ENCODE peak calls at places on chromosomes 6 and 20, in five cellular contexts. T is fibroblast of mammary gland, U is endothelial cell of umbilical vein, X is heart left ventricle, K is natural killer cell. J is an unnamed sample.
A peak's percentile ranks its signal among the peaks of the same experiment; 100 is the strongest.

GRCh38 chr6:92376711-92377110 is 1042.6 kb downstream of the EPHA7 start:
- DNase-seq in X (no peak), U (no peak), K (no peak), T (no peak), J (no peak)

GRCh38 chr6:7540595-7540994 is 876 bp upstream of the DSP start:
- DNase-seq in U (no peak), K (no peak), T (peak; percentile 24), X (peak; percentile 78), J (no peak)

GRCh38 chr6:79076160-79076559 is 1.9 kb downstream of the PHIP start:
- DNase-seq in X (no peak), U (peak; percentile 55), T (peak; percentile 23), K (no peak), J (no peak)

GRCh38 chr6:14671261-14671681 is 553.7 kb downstream of the CD83 start:
- DNase-seq in K (no peak), X (peak; percentile 50), U (no peak), T (peak; percentile 93), J (no peak)

GRCh38 chr6:56048601-56049000 is 173.2 kb upstream of the BMP5 start:
- DNase-seq in X (no peak), U (no peak), T (no peak), K (no peak), J (no peak)

GRCh38 chr6:422423-423061 is 31.0 kb downstream of the IRF4 start:
- DNase-seq in K (peak; percentile 55), T (peak; percentile 99), X (no peak), U (no peak), J (peak; percentile 52)

GRCh38 chr20:19478320-19478719 is 265.9 kb downstream of the SLC24A3 start:
- DNase-seq in K (no peak), X (no peak), T (no peak), U (no peak), J (no peak)

GRCh38 chr6:122461885-122462284 is 9.7 kb downstream of the SERINC1 start:
- DNase-seq in X (no peak), K (no peak), T (no peak), U (no peak), J (no peak)

GRCh38 chr6:36592221-36592655 is 1.9 kb upstream of the SRSF3 start:
- DNase-seq in U (no peak), K (peak; percentile 53), X (no peak), T (no peak), J (no peak)

GRCh38 chr6:81166770-81167169 is 585.7 kb downstream of the TENT5A start:
- DNase-seq in T (peak; percentile 29), K (no peak), X (no peak), U (no peak), J (no peak)

GRCh38 chr6:158783167-158783450 is 36.1 kb downstream of the EZR start:
- DNase-seq in T (no peak), X (no peak), K (no peak), U (no peak), J (no peak)

GRCh38 chr6:72650081-72650745 is 28.3 kb downstream of the KCNQ5 start:
- DNase-seq in U (peak; percentile 15), K (no peak), T (peak; percentile 7), X (no peak), J (no peak)

GRCh38 chr6:38378801-38379200 is 260.9 kb downstream of the BTBD9 start:
- DNase-seq in X (no peak), T (no peak), K (no peak), U (no peak), J (no peak)

GRCh38 chr6:40997256-40997957 is 41.6 kb downstream of the UNC5CL start:
- DNase-seq in X (no peak), K (no peak), U (peak; percentile 93), T (peak; percentile 34), J (no peak)

GRCh38 chr6:80161438-80161837 is 55.0 kb downstream of the BCKDHB start:
- DNase-seq in U (no peak), K (no peak), T (no peak), X (no peak), J (no peak)

GRCh38 chr6:39189915-39190544 is 39.2 kb downstream of the KCNK5 start:
- DNase-seq in K (no peak), X (peak; percentile 41), T (no peak), U (no peak), J (no peak)

GRCh38 chr6:121838842-121839241 is 403.4 kb downstream of the GJA1 start:
- DNase-seq in X (peak; percentile 75), T (peak; percentile 86), U (no peak), K (no peak), J (no peak)

GRCh38 chr20:12201289-12201991 is 283.7 kb downstream of the BTBD3 start:
- DNase-seq in K (no peak), U (no peak), X (peak; percentile 55), T (peak; percentile 80), J (no peak)

GRCh38 chr6:136113736-136114173 is 136.4 kb downstream of the MTFR2 start:
- DNase-seq in T (peak; percentile 86), K (no peak), X (peak; percentile 72), U (peak; percentile 89), J (no peak)

GRCh38 chr6:142384455-142385332 is 82.9 kb downstream of the ADGRG6 start:
- DNase-seq in U (no peak), K (no peak), X (no peak), T (peak; percentile 20), J (no peak)

GRCh38 chr6:139236105-139236504 is 55.7 kb downstream of the TXLNB start:
- DNase-seq in T (no peak), X (no peak), U (no peak), K (no peak), J (no peak)

GRCh38 chr20:37142708-37143107 is 36.4 kb upstream of the RPN2 start:
- DNase-seq in X (no peak), K (no peak), U (no peak), T (no peak), J (no peak)

GRCh38 chr6:143744593-143745151 is 66.9 kb downstream of the PHACTR2 start:
- DNase-seq in X (no peak), U (no peak), T (peak; percentile 39), K (no peak), J (no peak)

GRCh38 chr6:44486002-44486421 is 98.5 kb downstream of the CDC5L start:
- DNase-seq in U (no peak), T (peak; percentile 72), X (no peak), K (no peak), J (no peak)

GRCh38 chr20:43941476-43942212 is 27.0 kb downstream of the TOX2 start:
- DNase-seq in U (peak; percentile 57), X (no peak), K (no peak), T (peak; percentile 49), J (peak; percentile 85)

GRCh38 chr20:25675161-25675560 is 21.5 kb downstream of the ZNF337 start:
- DNase-seq in T (peak; percentile 33), U (no peak), X (no peak), K (no peak), J (no peak)

GRCh38 chr6:57138026-57138425 is 34.1 kb upstream of the BAG2 start:
- DNase-seq in U (no peak), K (no peak), T (no peak), X (no peak), J (no peak)

GRCh38 chr6:148624025-148624424 is 122.8 kb upstream of the UST start:
- DNase-seq in K (no peak), X (no peak), T (peak; percentile 71), U (no peak), J (no peak)

GRCh38 chr6:125014157-125014957 is 52.1 kb downstream of the RNF217 start:
- DNase-seq in K (no peak), X (no peak), T (peak; percentile 61), U (peak; percentile 48), J (no peak)

GRCh38 chr6:113437571-113437970 is 419.6 kb upstream of the MARCKS start:
- DNase-seq in T (no peak), X (no peak), U (no peak), K (no peak), J (no peak)

GRCh38 chr6:143279385-143279784 is 171.1 kb downstream of the ADAT2 start:
- DNase-seq in U (peak; percentile 24), X (peak; percentile 33), K (no peak), T (peak; percentile 26), J (no peak)

GRCh38 chr6:17987576-17988421 is at the start of gene KIF13A:
- DNase-seq in T (peak; percentile 49), U (peak; percentile 83), X (peak; percentile 80), K (peak; percentile 60), J (peak; percentile 22)

GRCh38 chr6:2695464-2696095 is 55.1 kb downstream of the MYLK4 start:
- DNase-seq in U (peak; percentile 55), T (peak; percentile 55), X (no peak), K (no peak), J (no peak)
- TF ChIP-seq CTCF in U (no peak), T (peak; percentile 40), X (peak; percentile 58), K (no peak), J (peak; percentile 16)

DNA sequence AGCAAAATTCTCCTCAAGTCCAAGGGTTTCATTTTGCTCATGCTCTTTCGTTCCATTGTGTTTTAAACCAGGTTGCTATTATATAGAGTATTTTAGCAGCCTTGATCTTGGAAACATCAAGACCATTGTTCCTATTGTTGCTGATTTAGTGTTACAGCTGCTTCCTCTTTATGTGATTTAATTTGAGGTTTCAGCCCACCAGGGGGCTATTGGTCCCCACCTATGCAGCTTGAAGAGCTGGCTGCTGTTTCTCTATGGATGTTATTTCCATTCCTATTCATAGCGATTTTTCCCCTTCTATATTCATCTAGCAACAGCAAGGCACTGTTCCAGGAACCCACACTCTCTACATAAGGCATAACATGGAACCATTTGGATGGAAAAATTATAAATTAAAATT is 418.8 kb downstream of the CDKAL1 start:
- DNase-seq in X (no peak), U (peak; percentile 95), T (no peak), K (no peak), J (no peak)
- TF ChIP-seq CTCF in X (no peak), U (peak; percentile 26), T (no peak), K (no peak), J (no peak)

DNA sequence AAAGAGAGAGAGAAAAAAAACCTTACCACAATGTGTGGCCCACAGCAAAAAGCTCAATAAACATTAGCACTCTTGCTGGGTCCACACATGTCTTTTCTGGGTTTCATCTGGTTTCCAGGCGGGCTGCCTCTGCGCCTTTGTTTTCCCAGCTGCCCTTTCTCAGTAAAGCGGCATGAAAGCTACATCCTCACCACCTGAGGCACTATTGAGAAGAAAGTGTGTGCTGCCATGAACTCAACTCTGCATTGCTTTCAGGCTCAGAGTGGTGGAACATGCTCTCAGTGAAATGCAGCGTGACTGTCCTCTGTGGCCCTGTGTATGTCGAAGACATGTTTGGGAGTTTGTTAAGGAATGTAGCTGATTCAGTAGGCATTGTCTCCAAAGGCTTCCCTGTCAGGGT is 102.3 kb downstream of the LYRM2 start:
- DNase-seq in K (no peak), X (no peak), U (no peak), T (no peak), J (no peak)
- TF ChIP-seq CTCF in K (no peak), X (no peak), U (no peak), T (no peak), J (no peak)

DNA sequence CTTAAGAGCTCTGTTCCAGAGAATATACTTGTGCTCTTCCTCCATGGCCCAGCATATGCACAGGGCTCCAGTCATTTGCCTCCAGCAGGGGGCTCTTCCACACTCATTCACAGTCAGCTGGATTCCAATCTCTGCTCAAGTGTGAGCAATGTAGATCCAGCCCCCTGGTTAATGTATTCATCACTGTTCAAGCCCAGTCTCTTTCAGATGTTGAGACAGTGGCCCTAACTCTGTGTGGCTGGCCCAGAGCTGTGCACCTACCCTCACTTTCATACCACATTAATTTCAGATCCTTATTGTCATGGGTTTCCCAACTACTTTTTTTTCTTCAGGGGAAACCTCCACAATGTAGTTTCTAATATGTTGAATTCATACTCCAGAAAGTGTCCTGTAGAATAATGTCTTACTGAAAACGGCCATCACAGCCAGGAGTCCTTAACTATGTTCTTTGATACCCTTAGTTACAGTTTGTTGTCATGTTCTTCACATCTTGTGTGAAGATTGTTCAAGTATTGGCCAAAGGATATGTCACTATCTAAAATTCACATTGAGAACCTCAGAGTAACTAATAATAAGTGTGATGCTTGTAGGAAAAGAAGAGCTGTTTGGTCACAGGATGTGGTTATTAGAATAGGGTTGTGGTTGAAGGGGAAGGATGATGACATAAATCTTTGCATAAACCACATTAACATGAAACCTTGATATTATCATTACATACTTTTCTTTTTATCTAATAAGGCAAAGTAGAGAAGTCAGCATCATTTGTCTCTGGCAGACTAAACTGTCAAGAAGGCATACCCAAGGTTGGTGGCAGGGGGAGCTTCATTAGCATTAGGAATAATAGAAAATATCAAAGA is 14.4 kb upstream of the HLA-DQA1 start:
- DNase-seq in U (no peak), T (peak; percentile 66), K (peak; percentile 37), X (peak; percentile 28), J (peak; percentile 15)
- TF ChIP-seq CTCF in U (peak; percentile 14), T (peak; percentile 62), K (peak; percentile 36), X (peak; percentile 31), J (no peak)